ENCODE peak calls at places on chromosomes 13 and 19, in six cellular contexts. C, Z, A, Q, X and H are unnamed samples.

GRCh38 chr13:51520524-51520923 is 63.7 kb upstream of the WDFY2 start:
- DNase-seq in C (no peak), Z (no peak), A (no peak), Q (no peak), X (no peak), H (no peak)

GRCh38 chr19:54216869-54217268 is 5.9 kb downstream of the LILRB3 start:
- DNase-seq in C (no peak), Z (no peak), A (no peak), Q (no peak), X (no peak), H (no peak)

GRCh38 chr19:15640294-15640903 is at the start of gene CYP4F3:
- DNase-seq in C (no peak), Z (no peak), A (peak), Q (peak), X (no peak), H (no peak)

GRCh38 chr19:42048992-42049391 is 21.0 kb downstream of the GRIK5 start:
- DNase-seq in C (no peak), Z (no peak), A (peak), Q (no peak), X (no peak), H (no peak)

GRCh38 chr19:48795855-48796142 is 15.0 kb downstream of the BCAT2 start:
- DNase-seq in C (no peak), Z (no peak), A (no peak), Q (peak), X (no peak), H (no peak)

GRCh38 chr13:47337781-47338507 is 441.1 kb upstream of the HTR2A start:
- DNase-seq in C (no peak), Z (no peak), A (no peak), Q (no peak), X (no peak), H (no peak)

GRCh38 chr13:40982772-40983171 is 36.3 kb downstream of the ELF1 start:
- DNase-seq in C (no peak), Z (peak), A (peak), Q (no peak), X (no peak), H (no peak)

GRCh38 chr13:82749551-82749950 is 1132.7 kb downstream of the SLITRK1 start:
- DNase-seq in C (no peak), Z (no peak), A (no peak), Q (no peak), X (no peak), H (no peak)

GRCh38 chr13:52926971-52927370 is 78.5 kb upstream of the PCDH8 start:
- DNase-seq in C (no peak), Z (no peak), A (no peak), Q (no peak), X (no peak), H (no peak)

GRCh38 chr13:90594694-90595093 is 752.8 kb upstream of the MIR17HG start:
- DNase-seq in C (no peak), Z (no peak), A (no peak), Q (no peak), X (peak), H (no peak)

GRCh38 chr13:94323746-94324408 is 155.6 kb downstream of the DCT start:
- DNase-seq in C (no peak), Z (peak), A (no peak), Q (no peak), X (no peak), H (no peak)

GRCh38 chr13:93023929-93024328 is 202.7 kb upstream of the GPC6 start:
- DNase-seq in C (no peak), Z (no peak), A (no peak), Q (no peak), X (no peak), H (no peak)

GRCh38 chr19:7109678-7110289 is 40.3 kb downstream of the ZNF557 start:
- DNase-seq in C (no peak), Z (no peak), A (no peak), Q (no peak), X (no peak), H (no peak)

GRCh38 chr13:99320693-99321481 is 13.7 kb upstream of the GPR183 start:
- DNase-seq in C (no peak), Z (no peak), A (no peak), Q (no peak), X (peak), H (no peak)

GRCh38 chr13:25064396-25064795 is 31.5 kb upstream of the PABPC3 start:
- DNase-seq in C (no peak), Z (no peak), A (no peak), Q (no peak), X (no peak), H (no peak)

GRCh38 chr19:38869160-38869835 is 8.8 kb downstream of the RINL start:
- DNase-seq in C (no peak), Z (no peak), A (peak), Q (no peak), X (no peak), H (no peak)

GRCh38 chr19:4494691-4495064 is 22.6 kb downstream of the HDGFL2 start:
- DNase-seq in C (no peak), Z (no peak), A (no peak), Q (no peak), X (no peak), H (no peak)

GRCh38 chr19:4496304-4496703 is 22.0 kb downstream of the PLIN4 start:
- DNase-seq in C (no peak), Z (no peak), A (no peak), Q (no peak), X (no peak), H (no peak)

GRCh38 chr19:4493929-4494690 is 22.0 kb downstream of the HDGFL2 start:
- DNase-seq in C (no peak), Z (no peak), A (no peak), Q (no peak), X (no peak), H (no peak)

GRCh38 chr19:4493104-4493928 is 21.2 kb downstream of the HDGFL2 start:
- DNase-seq in C (no peak), Z (no peak), A (no peak), Q (no peak), X (no peak), H (no peak)

GRCh38 chr19:4495471-4495870 is 22.8 kb downstream of the PLIN4 start:
- DNase-seq in C (no peak), Z (peak), A (peak), Q (no peak), X (no peak), H (no peak)
- TF ChIP-seq CTCF in C (no peak), Z (peak), A (no peak), Q (no peak), X (no peak), H (peak)

GRCh38 chr13:39602277-39602613 is 748 bp downstream of the LHFPL6 start:
- DNase-seq in C (no peak), Z (peak), A (no peak), Q (no peak), X (no peak), H (no peak)

GRCh38 chr13:39599842-39600241 is 3.2 kb downstream of the LHFPL6 start:
- DNase-seq in C (no peak), Z (no peak), A (no peak), Q (no peak), X (peak), H (no peak)

GRCh38 chr13:39601636-39602035 is 1.4 kb downstream of the LHFPL6 start:
- DNase-seq in C (no peak), Z (no peak), A (no peak), Q (no peak), X (no peak), H (no peak)

GRCh38 chr13:39602614-39603366 is at the start of gene LHFPL6:
- DNase-seq in C (peak), Z (peak), A (peak), Q (peak), X (peak), H (peak)

GRCh38 chr13:39600766-39601165 is 2.2 kb downstream of the LHFPL6 start:
- DNase-seq in C (no peak), Z (no peak), A (no peak), Q (peak), X (no peak), H (no peak)
- TF ChIP-seq CTCF in C (peak), Z (no peak), A (no peak), Q (peak), X (peak), H (no peak)

DNA sequence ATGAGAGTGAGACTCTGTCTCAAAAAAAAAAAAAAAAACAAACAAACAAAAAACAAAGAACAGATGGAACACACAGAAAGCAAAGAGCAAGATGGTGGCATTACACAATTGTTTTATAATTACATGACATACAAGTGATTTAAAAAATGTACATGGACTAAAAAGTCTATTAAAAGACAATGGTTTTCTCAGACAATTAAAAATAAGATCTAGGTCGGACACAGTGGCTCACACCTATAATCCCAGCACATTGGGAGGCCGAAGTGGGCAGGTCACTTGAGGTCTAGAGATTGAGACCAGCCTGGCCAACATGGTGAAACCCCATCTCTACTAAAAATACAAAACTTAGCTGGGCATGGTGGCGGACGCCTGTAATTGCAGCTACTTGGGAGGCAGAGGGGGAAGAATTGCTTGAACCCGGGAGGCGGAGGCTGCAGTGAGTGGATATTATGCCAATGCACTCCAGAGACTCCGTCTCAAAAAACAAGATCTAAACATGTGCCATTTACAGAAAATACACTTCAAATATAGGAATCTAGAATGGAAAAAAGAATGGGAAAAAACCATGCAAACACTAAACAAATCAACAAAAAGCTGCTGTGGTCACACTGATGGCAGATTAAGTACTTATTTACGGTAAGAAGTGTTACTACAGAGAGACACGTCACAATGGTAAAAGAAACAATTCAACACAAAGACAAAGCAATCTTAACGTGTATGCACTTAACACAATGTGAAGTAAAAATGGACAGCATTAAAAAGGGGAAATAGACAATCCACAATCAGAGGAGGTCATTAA is 26.7 kb downstream of the MIER2 start:
- DNase-seq in C (no peak), Z (no peak), A (no peak), Q (no peak), X (no peak), H (no peak)
- TF ChIP-seq CTCF in C (no peak), Z (no peak), A (no peak), Q (no peak), X (no peak), H (no peak)

GRCh38 chr13:20494656-20495055 is 31.0 kb downstream of the CRYL1 start:
- DNase-seq in C (no peak), Z (no peak), A (no peak), Q (no peak), X (no peak), H (no peak)

GRCh38 chr13:20492036-20492435 is 33.6 kb downstream of the CRYL1 start:
- DNase-seq in C (no peak), Z (no peak), A (no peak), Q (no peak), X (no peak), H (no peak)

GRCh38 chr13:20495087-20496023 is 30.3 kb downstream of the CRYL1 start:
- DNase-seq in C (no peak), Z (peak), A (peak), Q (no peak), X (peak), H (peak)

GRCh38 chr13:20489185-20489820 is 36.4 kb downstream of the CRYL1 start:
- DNase-seq in C (no peak), Z (no peak), A (peak), Q (no peak), X (no peak), H (no peak)

GRCh38 chr13:20492641-20493040 is 33.0 kb downstream of the CRYL1 start:
- DNase-seq in C (no peak), Z (peak), A (peak), Q (no peak), X (no peak), H (no peak)
- TF ChIP-seq CTCF in C (peak), Z (peak), A (no peak), Q (peak), X (peak), H (peak)

DNA sequence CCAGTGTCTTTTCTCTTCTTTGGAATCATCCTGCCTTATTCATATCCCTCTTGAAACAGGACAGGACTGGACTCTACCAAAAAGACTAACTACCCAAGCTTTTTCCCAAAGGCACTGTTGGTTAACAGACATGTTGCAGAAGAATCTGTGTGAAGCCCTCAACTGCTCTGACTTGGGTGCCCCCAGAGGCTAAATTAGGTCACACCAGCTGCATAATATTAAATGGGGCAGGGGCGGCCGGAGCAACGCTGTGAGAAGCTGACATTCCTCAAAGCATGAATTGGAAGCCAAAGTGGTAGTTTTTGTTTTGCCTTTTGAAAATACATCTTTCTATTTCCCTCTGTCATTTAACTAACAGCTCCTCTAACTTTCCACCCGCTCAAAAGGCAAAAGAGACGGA is 185.9 kb downstream of the LHFPL6 start:
- DNase-seq in C (no peak), Z (no peak), A (no peak), Q (no peak), X (no peak), H (no peak)
- TF ChIP-seq CTCF in C (peak), Z (peak), A (no peak), Q (peak), X (no peak), H (peak)

GRCh38 chr13:106514928-106515634 is 20.4 kb downstream of the EFNB2 start:
- DNase-seq in C (no peak), Z (no peak), A (no peak), Q (no peak), X (no peak), H (no peak)

GRCh38 chr13:106513025-106513424 is 22.4 kb downstream of the EFNB2 start:
- DNase-seq in C (no peak), Z (no peak), A (no peak), Q (no peak), X (no peak), H (no peak)

GRCh38 chr13:106513608-106514007 is 21.9 kb downstream of the EFNB2 start:
- DNase-seq in C (no peak), Z (no peak), A (no peak), Q (no peak), X (no peak), H (no peak)

GRCh38 chr13:106517151-106517847 is 18.2 kb downstream of the EFNB2 start:
- DNase-seq in C (no peak), Z (no peak), A (no peak), Q (no peak), X (no peak), H (no peak)

GRCh38 chr13:106515635-106516254 is 19.7 kb downstream of the EFNB2 start:
- DNase-seq in C (no peak), Z (no peak), A (no peak), Q (no peak), X (no peak), H (no peak)
- TF ChIP-seq CTCF in C (no peak), Z (no peak), A (no peak), Q (no peak), X (no peak), H (no peak)

GRCh38 chr19:1230585-1231489 is 7.0 kb downstream of the CBARP start:
- DNase-seq in C (no peak), Z (no peak), A (no peak), Q (no peak), X (no peak), H (no peak)
- TF ChIP-seq CTCF in C (no peak), Z (peak), A (no peak), Q (no peak), X (no peak), H (no peak)